ENCODE peak calls at places on chromosomes 1 and 21, in four cellular contexts. E is ELR; J is CD8-positive, alpha-beta T cell; R is NCI-H1436. O is an unnamed sample.
A peak's percentile ranks its signal among the peaks of the same experiment; 100 is the strongest.

GRCh38 chr1:235147269-235147668 is 13.8 kb downstream of the RBM34 start:
- DNase-seq in E (no peak), J (no peak), R (no peak), O (no peak)

GRCh38 chr1:244248426-244248825 is 197.3 kb downstream of the ZBTB18 start:
- DNase-seq in E (no peak), J (no peak), R (no peak), O (no peak)

GRCh38 chr1:46001087-46001785 is 131.2 kb downstream of the PIK3R3 start:
- DNase-seq in E (no peak), J (no peak), R (no peak), O (no peak)

GRCh38 chr21:42599962-42600361 is 53.5 kb upstream of the PDE9A start:
- DNase-seq in E (no peak), J (no peak), R (no peak), O (no peak)

GRCh38 chr1:184535191-184535970 is 148.6 kb downstream of the C1orf21 start:
- DNase-seq in E (no peak), J (no peak), R (no peak), O (no peak)

GRCh38 chr1:117613969-117614865 is 8.4 kb downstream of the TENT5C start:
- DNase-seq in E (no peak), J (no peak), R (no peak), O (no peak)

GRCh38 chr1:229015791-229016190 is 255.1 kb upstream of the RAB4A start:
- DNase-seq in E (no peak), J (no peak), R (no peak), O (no peak)

GRCh38 chr1:172863031-172863430 is 187.7 kb downstream of the TNFSF18 start:
- DNase-seq in E (peak; percentile 53), J (no peak), R (no peak), O (no peak)

GRCh38 chr1:36839485-36839884 is 194.8 kb downstream of the GRIK3 start:
- DNase-seq in E (no peak), J (no peak), R (no peak), O (no peak)

GRCh38 chr1:162412002-162412401 is at the start of gene SH2D1B:
- DNase-seq in E (peak; percentile 63), J (no peak), R (no peak), O (no peak)

GRCh38 chr1:214838351-214838750 is 235.4 kb downstream of the CENPF start:
- DNase-seq in E (peak; percentile 57), J (no peak), R (no peak), O (no peak)

GRCh38 chr1:36824390-36824861 is 209.9 kb downstream of the GRIK3 start:
- DNase-seq in E (no peak), J (no peak), R (no peak), O (no peak)

GRCh38 chr1:214285622-214286440 is 4.9 kb downstream of the SMYD2 start:
- DNase-seq in E (no peak), J (no peak), R (peak; percentile 9), O (no peak)

GRCh38 chr21:44956356-44957046 is 16.7 kb downstream of the SLX9 start:
- DNase-seq in E (no peak), J (no peak), R (no peak), O (no peak)

GRCh38 chr1:228940526-228940925 is 205.2 kb downstream of the RHOU start:
- DNase-seq in E (no peak), J (no peak), R (no peak), O (no peak)

GRCh38 chr1:232473319-232473718 is 156.6 kb downstream of the SIPA1L2 start:
- DNase-seq in E (peak; percentile 54), J (no peak), R (no peak), O (no peak)

GRCh38 chr1:209404577-209404976 is 178.9 kb upstream of the CAMK1G start:
- DNase-seq in E (peak; percentile 49), J (no peak), R (no peak), O (no peak)

GRCh38 chr1:182616130-182617074 is 12.2 kb upstream of the RGS16 start:
- DNase-seq in E (no peak), J (peak; percentile 73), R (peak; percentile 84), O (peak; percentile 85)

GRCh38 chr1:1217621-1218523 is 3.9 kb upstream of the TNFRSF4 start:
- DNase-seq in E (peak; percentile 19), J (no peak), R (no peak), O (no peak)

GRCh38 chr1:89566761-89567174 is 42.1 kb downstream of the LRRC8B start:
- DNase-seq in E (no peak), J (no peak), R (no peak), O (no peak)

GRCh38 chr1:1349256-1350012 is at the start of gene DVL1:
- DNase-seq in E (peak; percentile 75), J (peak; percentile 50), R (peak; percentile 52), O (peak; percentile 62)

GRCh38 chr1:182198006-182198605 is 136.6 kb upstream of the ZNF648 start:
- DNase-seq in E (no peak), J (no peak), R (no peak), O (no peak)

GRCh38 chr1:177753655-177754054 is 216.2 kb downstream of the SEC16B start:
- DNase-seq in E (no peak), J (no peak), R (no peak), O (no peak)

GRCh38 chr1:164611754-164612642 is 53.0 kb downstream of the PBX1 start:
- DNase-seq in E (peak; percentile 36), J (no peak), R (peak; percentile 82), O (no peak)

GRCh38 chr1:15031251-15031930 is 122.2 kb upstream of the TMEM51 start:
- DNase-seq in E (no peak), J (no peak), R (no peak), O (no peak)

GRCh38 chr21:45228171-45228641 is 59.5 kb downstream of the POFUT2 start:
- DNase-seq in E (peak; percentile 95), J (peak; percentile 53), R (no peak), O (peak; percentile 32)

GRCh38 chr1:6127587-6128163 is 52.4 kb downstream of the CHD5 start:
- DNase-seq in E (peak; percentile 44), J (peak; percentile 40), R (peak; percentile 42), O (peak; percentile 64)

GRCh38 chr1:243393093-243393492 is 137.3 kb downstream of the SDCCAG8 start:
- DNase-seq in E (no peak), J (no peak), R (no peak), O (no peak)

GRCh38 chr1:12230549-12231275 is 882 bp downstream of the VPS13D start:
- DNase-seq in E (peak; percentile 40), J (no peak), R (no peak), O (no peak)

GRCh38 chr1:17653728-17654351 is 101.3 kb upstream of the ACTL8 start:
- DNase-seq in E (peak; percentile 61), J (no peak), R (peak; percentile 18), O (no peak)